ENCODE peak calls at places on chromosome 1, in four cellular contexts. M is Right ventricle myocardium inferior, C is ACHN, F is NCI-H510A. N is an unnamed sample.
A peak's percentile ranks its signal among the peaks of the same experiment; 100 is the strongest.

GRCh38 chr1:161727343-161727924 is 6.1 kb downstream of the FCRLB start:
- DNase-seq in F (no peak), C (no peak), M (no peak), N (no peak)

GRCh38 chr1:28928306-28928987 is 14.1 kb downstream of the EPB41 start:
- DNase-seq in C (no peak), M (no peak), F (no peak), N (peak; percentile 27)

GRCh38 chr1:117146570-117147340 is 25.2 kb upstream of the TRIM45 start:
- DNase-seq in C (peak; percentile 71), F (no peak), M (no peak), N (no peak)

GRCh38 chr1:18636762-18637552 is 6.3 kb downstream of the PAX7 start:
- DNase-seq in M (no peak), F (no peak), C (no peak), N (no peak)

GRCh38 chr1:227092054-227092453 is 152.0 kb downstream of the COQ8A start:
- DNase-seq in F (no peak), C (no peak), M (no peak), N (no peak)

GRCh38 chr1:112358798-112359408 is 37.1 kb upstream of the CTTNBP2NL start:
- DNase-seq in F (peak; percentile 1), C (peak; percentile 39), M (peak; percentile 83), N (no peak)

GRCh38 chr1:234486858-234487830 is 8.2 kb upstream of the TARBP1 start:
- DNase-seq in M (no peak), F (no peak), C (peak; percentile 49), N (no peak)

GRCh38 chr1:27427836-27428315 is 35.5 kb downstream of the GPR3 start:
- DNase-seq in F (no peak), C (no peak), M (no peak), N (no peak)

GRCh38 chr1:54490361-54491248 is 57.4 kb upstream of the ACOT11 start:
- DNase-seq in M (no peak), F (no peak), C (no peak), N (no peak)

GRCh38 chr1:154784924-154785531 is 85.1 kb downstream of the KCNN3 start:
- DNase-seq in F (no peak), M (no peak), C (no peak), N (no peak)

GRCh38 chr1:25754421-25755195 is 45.4 kb upstream of the SELENON start:
- DNase-seq in M (no peak), F (no peak), C (no peak), N (no peak)

GRCh38 chr1:166675213-166675612 is 164.1 kb upstream of the POGK start:
- DNase-seq in F (no peak), M (no peak), C (no peak), N (no peak)